ENCODE peak calls at places on chromosomes 5 and 9, in seven cellular contexts. I is endothelial cell; H is coronary artery; S is CD8-positive, alpha-beta memory T cell; W is foreskin keratinocyte; F is globus pallidus; Q is GM13977. O is an unnamed sample.

GRCh38 chr5:164207646-164208045 is 702.2 kb downstream of the MAT2B start:
- DNase-seq in S (no peak), H (no peak), F (no peak), W (no peak), Q (no peak), I (no peak), O (no peak)

GRCh38 chr5:16740476-16740875 is 123.7 kb upstream of the RETREG1 start:
- DNase-seq in S (no peak), F (no peak), W (no peak), I (no peak), Q (no peak), H (no peak), O (no peak)

GRCh38 chr5:8949908-8950307 is 596.0 kb downstream of the SEMA5A start:
- DNase-seq in F (no peak), I (no peak), S (no peak), H (no peak), W (no peak), Q (peak; percentile 28), O (no peak)

GRCh38 chr5:55306641-55307382 is 682 bp downstream of the DHX29 start:
- DNase-seq in H (no peak), W (peak; percentile 22), S (no peak), Q (no peak), I (no peak), F (no peak), O (no peak)

GRCh38 chr5:80238778-80239679 is 16.8 kb downstream of the SERINC5 start:
- DNase-seq in Q (no peak), S (no peak), W (no peak), F (peak; percentile 92), I (no peak), H (no peak), O (peak; percentile 51)

GRCh38 chr5:163396941-163397340 is 40.5 kb upstream of the CCNG1 start:
- DNase-seq in F (no peak), S (no peak), W (no peak), I (no peak), H (no peak), Q (no peak), O (no peak)

GRCh38 chr9:76526026-76526425 is 67.0 kb downstream of the GCNT1 start:
- DNase-seq in W (no peak), I (no peak), Q (no peak), H (no peak), S (no peak), F (no peak), O (no peak)

GRCh38 chr5:123105882-123106281 is 16.8 kb downstream of the PRDM6 start:
- DNase-seq in Q (no peak), W (no peak), H (no peak), S (no peak), F (no peak), I (no peak), O (no peak)

GRCh38 chr9:32841314-32841713 is 58.0 kb downstream of the TMEM215 start:
- DNase-seq in S (no peak), I (no peak), W (no peak), Q (no peak), H (no peak), F (no peak), O (no peak)

GRCh38 chr5:178533136-178533535 is 57.1 kb downstream of the COL23A1 start:
- DNase-seq in F (no peak), W (no peak), I (no peak), Q (no peak), H (no peak), S (no peak), O (no peak)

GRCh38 chr9:98168952-98169488 is 23.4 kb downstream of the CORO2A start:
- DNase-seq in F (no peak), I (peak; percentile 29), S (peak; percentile 26), W (peak; percentile 48), H (no peak), Q (peak; percentile 93), O (no peak)

GRCh38 chr5:143030349-143030748 is 260.2 kb downstream of the ARHGAP26 start:
- DNase-seq in Q (no peak), H (no peak), I (no peak), W (no peak), F (no peak), S (no peak), O (no peak)

GRCh38 chr5:88502179-88503064 is 233.8 kb upstream of the TMEM161B start:
- DNase-seq in I (no peak), H (no peak), S (no peak), W (no peak), Q (peak; percentile 6), F (peak; percentile 60), O (no peak)

GRCh38 chr9:124423155-124423554 is 7.9 kb upstream of the PSMB7 start:
- DNase-seq in I (no peak), S (no peak), F (no peak), Q (no peak), H (no peak), W (no peak), O (no peak)

GRCh38 chr9:113363336-113363735 is 13.4 kb downstream of the HDHD3 start:
- DNase-seq in W (no peak), H (no peak), Q (no peak), F (no peak), I (no peak), S (no peak), O (no peak)

GRCh38 chr5:161150589-161150988 is 298.6 kb upstream of the ATP10B start:
- DNase-seq in H (no peak), I (no peak), Q (no peak), F (no peak), S (no peak), W (no peak), O (no peak)

GRCh38 chr9:119441338-119441737 is 72.1 kb upstream of the BRINP1 start:
- DNase-seq in S (no peak), H (no peak), F (no peak), I (no peak), Q (no peak), W (no peak), O (no peak)

GRCh38 chr5:751496-751895 is 33.0 kb downstream of the ZDHHC11B start:
- DNase-seq in I (no peak), H (peak; percentile 16), W (no peak), S (no peak), Q (peak; percentile 1), F (no peak), O (no peak)

O was measured in NCI-H774.